ENCODE peak calls at places on chromosome 2, in six cellular contexts. V is neural progenitor cell, K is midbrain, H is adipocyte, W is stomach, A is HFF-Myc. F is an unnamed sample.

GRCh38 chr2:117931978-117932377 is 81.9 kb downstream of the CCDC93 start:
- DNase-seq in V (no peak), K (no peak), H (no peak), W (no peak), A (no peak), F (peak)

GRCh38 chr2:45167885-45168284 is 158.6 kb upstream of the SIX2 start:
- DNase-seq in V (peak), K (no peak), H (no peak), W (no peak), A (no peak), F (no peak)

GRCh38 chr2:203809084-203809521 is 58.5 kb upstream of the CTLA4 start:
- DNase-seq in V (peak), K (no peak), H (peak), W (no peak), A (no peak), F (peak)

GRCh38 chr2:216829533-216829932 is 30.3 kb downstream of the TNP1 start:
- DNase-seq in V (no peak), K (no peak), H (peak), W (peak), A (peak), F (peak)

GRCh38 chr2:85216051-85216431 is 82.8 kb downstream of the TCF7L1 start:
- DNase-seq in V (peak), K (peak), H (no peak), W (no peak), A (no peak), F (no peak)

GRCh38 chr2:203730076-203730729 is 23.8 kb downstream of the CD28 start:
- DNase-seq in V (no peak), K (no peak), H (peak), W (no peak), A (no peak), F (peak)

GRCh38 chr2:80154231-80154915 is 150.2 kb downstream of the LRRTM1 start:
- DNase-seq in V (no peak), K (no peak), H (no peak), W (no peak), A (no peak), F (no peak)

GRCh38 chr2:160028431-160029269 is 33.8 kb downstream of the PLA2R1 start:
- DNase-seq in V (no peak), K (no peak), H (peak), W (no peak), A (no peak), F (peak)

GRCh38 chr2:118806797-118807667 is 40.4 kb downstream of the EN1 start:
- DNase-seq in V (peak), K (no peak), H (no peak), W (no peak), A (no peak), F (no peak)

GRCh38 chr2:239309398-239310245 is 91.2 kb downstream of the HDAC4 start:
- DNase-seq in V (no peak), K (no peak), H (no peak), W (peak), A (no peak), F (no peak)

GRCh38 chr2:231482806-231483391 is 18.6 kb upstream of the NCL start:
- DNase-seq in V (peak), K (peak), H (peak), W (peak), A (no peak), F (peak)

GRCh38 chr2:191167766-191168165 is 17.0 kb upstream of the STAT4 start:
- DNase-seq in V (no peak), K (no peak), H (peak), W (no peak), A (peak), F (peak)

GRCh38 chr2:138779451-138780440 is at the start of gene NXPH2:
- DNase-seq in V (peak), K (no peak), H (peak), W (no peak), A (no peak), F (no peak)

GRCh38 chr2:110099036-110099420 is 16.6 kb downstream of the MALL start:
- DNase-seq in V (no peak), K (no peak), H (no peak), W (no peak), A (no peak), F (no peak)

GRCh38 chr2:236798491-236798890 is 228.9 kb downstream of the ACKR3 start:
- DNase-seq in V (no peak), K (no peak), H (no peak), W (no peak), A (no peak), F (no peak)

GRCh38 chr2:236670235-236670620 is 100.6 kb downstream of the ACKR3 start:
- DNase-seq in V (no peak), K (no peak), H (no peak), W (no peak), A (no peak), F (no peak)

GRCh38 chr2:96143848-96144480 is 1.3 kb downstream of the DUSP2 start:
- DNase-seq in V (peak), K (no peak), H (no peak), W (peak), A (no peak), F (no peak)

GRCh38 chr2:60602388-60602787 is 48.9 kb upstream of the BCL11A start:
- DNase-seq in V (no peak), K (no peak), H (no peak), W (no peak), A (no peak), F (no peak)

GRCh38 chr2:223956267-223956666 is 996 bp upstream of the MRPL44 start:
- DNase-seq in V (no peak), K (no peak), H (no peak), W (no peak), A (no peak), F (no peak)

GRCh38 chr2:149597050-149598013 is 9.8 kb upstream of the MMADHC start:
- DNase-seq in V (peak), K (peak), H (peak), W (peak), A (peak), F (peak)

F was measured in iris pigment epithelial cell.